ENCODE peak calls at places on chromosomes 12 and 14, in seven cellular contexts. Q, I, W, H, O, T and F are unnamed samples.

GRCh38 chr14:58944226-58944769 is 244.2 kb upstream of the DAAM1 start:
- DNase-seq in I (peak), H (no peak), T (no peak), Q (peak), W (no peak), O (no peak), F (no peak)

GRCh38 chr12:17016116-17016864 is 410.3 kb upstream of the LMO3 start:
- DNase-seq in I (no peak), W (no peak), O (no peak), H (no peak), T (no peak), Q (no peak), F (no peak)

GRCh38 chr12:132422057-132423043 is 67.6 kb upstream of the FBRSL1 start:
- DNase-seq in W (no peak), O (no peak), T (no peak), H (no peak), Q (no peak), I (no peak), F (no peak)

GRCh38 chr12:13581031-13581430 is 384.5 kb downstream of the EMP1 start:
- DNase-seq in T (no peak), I (no peak), Q (no peak), O (no peak), H (no peak), W (no peak), F (no peak)

GRCh38 chr14:37197421-37198272 is at the start of gene MIPOL1:
- DNase-seq in W (peak), H (peak), T (peak), Q (peak), I (peak), O (peak), F (peak)

GRCh38 chr12:41636658-41637057 is 448.5 kb downstream of the PDZRN4 start:
- DNase-seq in H (no peak), O (no peak), I (no peak), Q (no peak), W (no peak), T (no peak), F (no peak)

GRCh38 chr12:25557830-25558436 is 4.8 kb upstream of the LMNTD1 start:
- DNase-seq in W (no peak), Q (peak), T (peak), H (no peak), I (no peak), O (peak), F (no peak)

GRCh38 chr12:106110626-106111300 is 28.0 kb downstream of the NUAK1 start:
- DNase-seq in H (no peak), I (peak), O (no peak), Q (no peak), W (no peak), T (no peak), F (no peak)

GRCh38 chr12:113048716-113049127 is 7.8 kb upstream of the DTX1 start:
- DNase-seq in W (no peak), Q (peak), H (peak), T (peak), I (peak), O (peak), F (no peak)

GRCh38 chr14:50403433-50403832 is 6.8 kb upstream of the CDKL1 start:
- DNase-seq in T (no peak), H (no peak), O (no peak), I (no peak), Q (no peak), W (no peak), F (no peak)

GRCh38 chr14:52602131-52602530 is 49.5 kb downstream of the GPR137C start:
- DNase-seq in O (no peak), T (no peak), H (no peak), W (no peak), Q (no peak), I (no peak), F (no peak)

GRCh38 chr14:22485178-22485577 is 103.8 kb downstream of the DAD1 start:
- DNase-seq in W (no peak), I (no peak), O (no peak), T (no peak), H (no peak), Q (no peak), F (no peak)

GRCh38 chr14:55274760-55275159 is 3.5 kb downstream of the FBXO34 start:
- DNase-seq in T (no peak), I (no peak), Q (no peak), W (no peak), H (no peak), O (no peak), F (no peak)

GRCh38 chr12:122834921-122835692 is at the start of gene HIP1R:
- DNase-seq in T (no peak), W (peak), I (peak), H (peak), O (peak), Q (peak), F (peak)

GRCh38 chr12:23049180-23049579 is 424.2 kb downstream of the ETNK1 start:
- DNase-seq in T (no peak), O (no peak), I (no peak), Q (peak), H (no peak), W (no peak), F (no peak)
- TF ChIP-seq CTCF in T (no peak), O (no peak), I (no peak), Q (no peak), H (no peak), W (no peak), F (no peak)

DNA sequence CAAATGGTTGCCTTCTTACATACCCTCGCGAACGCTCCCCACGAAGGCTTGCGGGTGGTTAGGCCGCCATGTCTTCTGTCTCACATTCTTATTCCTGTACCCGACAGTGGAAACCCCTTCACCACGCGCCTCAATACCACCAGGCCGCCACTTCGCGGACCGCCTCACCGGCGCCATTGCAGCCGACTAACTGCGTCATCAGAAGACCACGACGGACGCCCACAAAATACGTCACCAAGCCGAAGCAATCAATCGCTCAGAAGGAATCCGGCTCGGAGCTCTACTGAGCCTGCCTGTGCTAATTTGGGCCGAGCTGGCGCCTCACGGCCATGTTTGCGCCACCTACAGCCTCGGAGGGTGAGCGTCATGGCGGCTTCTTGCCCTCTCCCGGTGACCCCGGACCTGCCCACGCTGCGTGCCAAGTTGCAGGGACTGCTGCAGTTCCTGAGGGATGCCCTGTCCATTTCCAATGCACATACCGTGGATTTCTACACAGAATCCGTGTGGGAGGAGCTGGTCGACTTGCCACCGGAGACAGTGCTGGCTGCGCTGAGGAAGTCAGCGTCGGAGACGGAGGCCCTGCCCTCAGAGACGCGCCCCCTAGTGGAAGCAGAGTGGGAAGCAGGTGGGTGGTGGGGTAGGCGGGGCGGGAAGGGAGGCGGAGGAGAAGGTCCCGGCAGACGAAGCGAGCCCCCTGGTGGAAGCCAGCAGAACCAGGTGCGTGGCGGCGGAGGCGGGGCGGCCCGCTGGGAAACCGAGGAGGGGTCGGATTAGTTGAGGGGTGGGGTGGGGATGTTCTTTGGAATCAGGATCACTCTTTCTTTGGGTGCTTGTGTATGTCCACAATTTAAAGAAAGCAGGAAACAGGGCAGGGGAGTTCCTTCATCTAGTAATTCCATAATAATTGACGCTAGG is at the start of the genes CCDC59 and METTL25:
- DNase-seq in Q (peak), H (peak), W (peak), I (peak), O (peak), T (peak), F (peak)
- TF ChIP-seq EP300 in Q (no peak), H (no peak), W (no peak), I (no peak), O (peak), T (peak), F (no peak)

DNA sequence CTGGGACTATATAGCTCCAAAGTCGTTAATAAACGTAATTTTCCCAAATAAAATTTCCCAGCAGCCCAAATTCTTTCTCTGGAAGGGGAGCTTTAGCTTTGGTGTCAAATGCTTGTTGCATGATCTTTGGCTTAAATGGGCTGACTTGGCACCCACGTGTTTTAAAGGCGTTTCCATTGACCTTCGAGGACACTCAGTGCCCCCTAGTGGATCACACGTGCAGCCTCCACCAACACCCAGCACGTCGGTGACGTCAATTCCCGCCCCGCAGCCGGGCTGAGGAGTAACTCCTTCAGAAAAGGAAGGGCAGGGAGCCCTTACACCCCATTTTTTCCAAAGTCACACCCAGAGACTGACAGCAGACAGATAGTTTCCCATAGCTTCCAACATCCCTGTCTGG is 707.8 kb downstream of the AACS start:
- DNase-seq in W (no peak), T (peak), O (peak), Q (peak), H (no peak), I (no peak), F (no peak)
- TF ChIP-seq CTCF in W (no peak), T (peak), O (peak), Q (no peak), H (no peak), I (no peak), F (no peak)

GRCh38 chr14:73713206-73713803 is 879 bp downstream of the PNMA1 start:
- DNase-seq in O (no peak), I (no peak), Q (no peak), T (no peak), H (no peak), W (no peak), F (no peak)
- TF ChIP-seq EP300 in O (no peak), I (no peak), Q (no peak), T (peak), H (no peak), W (no peak), F (no peak)

GRCh38 chr12:4579305-4580097 is 17.5 kb downstream of the DYRK4 start:
- DNase-seq in T (no peak), Q (peak), I (peak), O (peak), W (no peak), H (no peak), F (no peak)
- TF ChIP-seq CTCF in T (peak), Q (peak), I (peak), O (peak), W (no peak), H (no peak), F (no peak)

GRCh38 chr14:65961004-65961403 is 525.2 kb upstream of the CCDC196 start:
- DNase-seq in T (no peak), Q (peak), O (peak), I (peak), H (peak), W (no peak), F (no peak)

GRCh38 chr14:65962952-65963351 is 523.2 kb upstream of the CCDC196 start:
- DNase-seq in H (no peak), T (no peak), I (no peak), O (no peak), W (no peak), Q (no peak), F (no peak)

GRCh38 chr14:65966188-65966587 is 520.0 kb upstream of the CCDC196 start:
- DNase-seq in H (no peak), O (no peak), I (no peak), T (no peak), W (no peak), Q (no peak), F (no peak)
- TF ChIP-seq EP300 in H (no peak), O (no peak), I (no peak), T (no peak), W (no peak), Q (no peak), F (no peak)

DNA sequence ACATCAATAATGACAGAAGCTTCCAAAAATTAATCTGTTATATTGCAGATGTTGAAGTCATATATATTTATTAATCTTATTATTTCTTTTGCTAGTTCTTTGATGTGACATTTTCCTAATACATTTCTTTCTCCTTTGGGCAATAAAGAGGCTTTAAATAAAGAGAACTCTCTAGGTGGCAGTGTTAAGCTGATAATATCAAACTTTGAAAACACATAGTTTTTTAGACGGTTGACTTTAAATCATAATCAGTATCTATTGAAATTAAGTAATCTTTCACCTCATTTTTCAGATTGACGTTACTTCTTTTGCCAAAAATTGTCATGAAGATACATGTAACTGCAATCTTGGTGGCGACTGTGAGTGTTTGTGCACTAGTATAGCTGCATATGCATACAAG is 130.9 kb upstream of the PTPRQ start:
- DNase-seq in Q (no peak), T (no peak), H (no peak), O (no peak), I (no peak), W (no peak), F (no peak)
- TF ChIP-seq CTCF in Q (peak), T (no peak), H (no peak), O (no peak), I (no peak), W (no peak), F (no peak)